ENCODE peak calls at places on chromosomes 7 and 10, in nine cellular contexts. T is DMS 273 treated with DMSO at 0.1 percent for 48 hours; F is Peyer's patch; V is endothelial cell; O is kidney; I is left cardiac atrium; A is effector memory CD8-positive, alpha-beta T cell; E is NCI-H2029 treated with DMSO at 0.1 percent for 48 hours; N is activated T-cell treated with anti-CD3 and anti-CD28 coated beads for 1 hour. H is an unnamed sample.

GRCh38 chr7:80869821-80870751 is 48.8 kb downstream of the SEMA3C start:
- DNase-seq in O (no peak), A (no peak), E (no peak), V (no peak), F (no peak), T (no peak), I (no peak), N (no peak), H (no peak)

GRCh38 chr7:44307301-44307900 is 18.0 kb downstream of the CAMK2B start:
- DNase-seq in F (no peak), N (no peak), V (no peak), A (no peak), T (peak), O (peak), I (peak), E (no peak), H (no peak)

GRCh38 chr10:61296161-61296560 is 157.0 kb downstream of the TMEM26 start:
- DNase-seq in T (no peak), F (no peak), I (no peak), N (no peak), A (no peak), V (no peak), O (no peak), E (no peak), H (no peak)

GRCh38 chr7:33067921-33068320 is 5.3 kb upstream of the NT5C3A start:
- DNase-seq in N (no peak), F (no peak), V (no peak), E (no peak), T (no peak), I (no peak), A (no peak), O (no peak), H (no peak)

GRCh38 chr7:46003896-46004875 is 83.1 kb upstream of the IGFBP3 start:
- DNase-seq in O (no peak), I (no peak), N (no peak), A (no peak), V (no peak), T (no peak), E (no peak), F (no peak), H (no peak)

GRCh38 chr10:32139223-32140073 is 83.2 kb upstream of the KIF5B start:
- DNase-seq in O (peak), E (no peak), A (no peak), T (peak), I (peak), N (no peak), V (peak), F (peak), H (no peak)

GRCh38 chr7:132065193-132065972 is 509.0 kb upstream of the PODXL start:
- DNase-seq in O (no peak), F (no peak), I (peak), T (no peak), E (no peak), N (no peak), V (no peak), A (no peak), H (no peak)

GRCh38 chr10:12372846-12373245 is 23.5 kb downstream of the CAMK1D start:
- DNase-seq in A (no peak), N (no peak), T (no peak), F (no peak), V (no peak), O (no peak), I (no peak), E (no peak), H (no peak)

GRCh38 chr7:135321556-135321955 is 87.9 kb downstream of the STRA8 start:
- DNase-seq in O (no peak), E (no peak), N (no peak), F (no peak), T (peak), V (no peak), I (no peak), A (no peak), H (no peak)

GRCh38 chr10:33661580-33662269 is 327.3 kb upstream of the NRP1 start:
- DNase-seq in T (peak), V (peak), I (peak), F (no peak), N (no peak), E (peak), O (peak), A (no peak), H (no peak)

GRCh38 chr7:143040209-143040710 is 11.9 kb upstream of the OR6V1 start:
- DNase-seq in I (no peak), A (no peak), E (no peak), F (no peak), V (no peak), T (no peak), N (no peak), O (no peak), H (no peak)

GRCh38 chr7:57638651-57639050 is 188.7 kb downstream of the ZNF716 start:
- DNase-seq in T (no peak), I (no peak), N (no peak), O (peak), V (no peak), F (no peak), E (no peak), A (no peak), H (no peak)

GRCh38 chr7:100380180-100380579 is 6.9 kb downstream of the PILRA start:
- DNase-seq in I (no peak), F (no peak), A (no peak), E (no peak), O (no peak), N (no peak), V (no peak), T (no peak), H (no peak)

GRCh38 chr7:33554046-33554445 is 351.3 kb upstream of the BMPER start:
- DNase-seq in I (no peak), T (no peak), F (no peak), E (no peak), N (no peak), V (no peak), O (no peak), A (no peak), H (no peak)

GRCh38 chr10:16586358-16587138 is 64.9 kb upstream of the C1QL3 start:
- DNase-seq in T (no peak), E (no peak), O (no peak), A (no peak), V (no peak), F (no peak), I (no peak), N (no peak), H (no peak)

GRCh38 chr7:43396193-43396747 is 186.6 kb upstream of the STK17A start:
- DNase-seq in T (no peak), F (no peak), O (no peak), I (no peak), A (no peak), V (no peak), N (no peak), E (no peak), H (no peak)

GRCh38 chr10:85012305-85012704 is 683.9 kb downstream of the CCSER2 start:
- DNase-seq in N (no peak), O (no peak), T (peak), E (no peak), I (no peak), F (no peak), A (no peak), V (no peak), H (no peak)

H was measured in natural killer cell treated with Interleukin-12 subunit alpha and Interleukin-12 subunit beta and Interleukin-15 and Interleukin-18, amount 100 ng/mL, for 72 hours.